ENCODE peak calls at places on chromosomes 13 and 19, in six cellular contexts. One of them, this sample, is unnamed.

GRCh38 chr19:39845621-39846175 is 481 bp downstream of the FBL start:
- DNase-seq in stomach: no peak
- DNase-seq in lung: no peak
- DNase-seq in right cardiac atrium: no peak
- DNase-seq in heart right ventricle: no peak
- DNase-seq in AG04450: no peak
- DNase-seq in this sample: no peak

GRCh38 chr19:45876411-45877197 is 9.3 kb downstream of the IRF2BP1 start:
- DNase-seq in stomach: peak; percentile 82
- DNase-seq in lung: no peak
- DNase-seq in right cardiac atrium: peak; percentile 80
- DNase-seq in heart right ventricle: peak; percentile 55
- DNase-seq in AG04450: no peak
- DNase-seq in this sample: peak; percentile 65

GRCh38 chr13:35695411-35695810 is 218.9 kb upstream of the MAB21L1 start:
- DNase-seq in stomach: no peak
- DNase-seq in lung: no peak
- DNase-seq in right cardiac atrium: no peak
- DNase-seq in heart right ventricle: no peak
- DNase-seq in AG04450: no peak
- DNase-seq in this sample: no peak

GRCh38 chr19:46629546-46630025 is 4.7 kb upstream of the PTGIR start:
- DNase-seq in stomach: peak; percentile 79
- DNase-seq in lung: no peak
- DNase-seq in right cardiac atrium: peak; percentile 85
- DNase-seq in heart right ventricle: no peak
- DNase-seq in AG04450: no peak
- DNase-seq in this sample: peak; percentile 68

GRCh38 chr13:113939905-113940339 is 34.0 kb downstream of the C13orf46 start:
- DNase-seq in stomach: no peak
- DNase-seq in lung: no peak
- DNase-seq in right cardiac atrium: peak; percentile 42
- DNase-seq in heart right ventricle: no peak
- DNase-seq in AG04450: no peak
- DNase-seq in this sample: no peak

GRCh38 chr13:29162638-29163037 is 342.5 kb downstream of the MTUS2 start:
- DNase-seq in stomach: no peak
- DNase-seq in lung: no peak
- DNase-seq in right cardiac atrium: no peak
- DNase-seq in heart right ventricle: no peak
- DNase-seq in AG04450: no peak
- DNase-seq in this sample: no peak

GRCh38 chr13:87536499-87536898 is 134.7 kb upstream of the SLITRK5 start:
- DNase-seq in stomach: no peak
- DNase-seq in lung: no peak
- DNase-seq in right cardiac atrium: no peak
- DNase-seq in heart right ventricle: no peak
- DNase-seq in AG04450: no peak
- DNase-seq in this sample: no peak

GRCh38 chr13:99980201-99981114 is 1.1 kb upstream of the ZIC2 start:
- DNase-seq in stomach: peak; percentile 69
- DNase-seq in lung: no peak
- DNase-seq in right cardiac atrium: no peak
- DNase-seq in heart right ventricle: no peak
- DNase-seq in AG04450: no peak
- DNase-seq in this sample: peak; percentile 73

GRCh38 chr13:33009019-33009418 is 7.2 kb upstream of the KL start:
- DNase-seq in stomach: no peak
- DNase-seq in lung: no peak
- DNase-seq in right cardiac atrium: no peak
- DNase-seq in heart right ventricle: no peak
- DNase-seq in AG04450: no peak
- DNase-seq in this sample: no peak

GRCh38 chr13:67048084-67048792 is 181.9 kb downstream of the PCDH9 start:
- DNase-seq in stomach: no peak
- DNase-seq in lung: no peak
- DNase-seq in right cardiac atrium: no peak
- DNase-seq in heart right ventricle: no peak
- DNase-seq in AG04450: peak; percentile 65
- DNase-seq in this sample: peak; percentile 13

GRCh38 chr13:101941095-101941777 is 460.6 kb downstream of the FGF14 start:
- DNase-seq in stomach: no peak
- DNase-seq in lung: no peak
- DNase-seq in right cardiac atrium: no peak
- DNase-seq in heart right ventricle: no peak
- DNase-seq in AG04450: no peak
- DNase-seq in this sample: no peak

GRCh38 chr13:99572131-99572530 is 70.9 kb downstream of the TM9SF2 start:
- DNase-seq in stomach: no peak
- DNase-seq in lung: no peak
- DNase-seq in right cardiac atrium: no peak
- DNase-seq in heart right ventricle: no peak
- DNase-seq in AG04450: no peak
- DNase-seq in this sample: no peak

GRCh38 chr13:32272021-32272695 is 43.0 kb downstream of the ZAR1L start:
- DNase-seq in stomach: no peak
- DNase-seq in lung: no peak
- DNase-seq in right cardiac atrium: no peak
- DNase-seq in heart right ventricle: no peak
- DNase-seq in AG04450: no peak
- DNase-seq in this sample: no peak

GRCh38 chr13:66528139-66528538 is 702.0 kb downstream of the PCDH9 start:
- DNase-seq in stomach: no peak
- DNase-seq in lung: no peak
- DNase-seq in right cardiac atrium: no peak
- DNase-seq in heart right ventricle: no peak
- DNase-seq in AG04450: no peak
- DNase-seq in this sample: no peak

GRCh38 chr19:32012886-32013635 is 332.3 kb upstream of the ZNF507 start:
- DNase-seq in stomach: no peak
- DNase-seq in lung: no peak
- DNase-seq in right cardiac atrium: no peak
- DNase-seq in heart right ventricle: no peak
- DNase-seq in AG04450: no peak
- DNase-seq in this sample: no peak

GRCh38 chr13:97844151-97844550 is 109.3 kb upstream of the IPO5 start:
- DNase-seq in stomach: no peak
- DNase-seq in lung: no peak
- DNase-seq in right cardiac atrium: no peak
- DNase-seq in heart right ventricle: no peak
- DNase-seq in AG04450: no peak
- DNase-seq in this sample: no peak

GRCh38 chr13:59274958-59275727 is 888.6 kb downstream of the DIAPH3 start:
- DNase-seq in stomach: no peak
- DNase-seq in lung: no peak
- DNase-seq in right cardiac atrium: no peak
- DNase-seq in heart right ventricle: no peak
- DNase-seq in AG04450: no peak
- DNase-seq in this sample: no peak

GRCh38 chr19:8444677-8445487 is at the start of gene HNRNPM:
- DNase-seq in stomach: peak; percentile 100
- DNase-seq in lung: peak; percentile 100
- DNase-seq in right cardiac atrium: peak; percentile 100
- DNase-seq in heart right ventricle: peak; percentile 99
- DNase-seq in AG04450: peak; percentile 89
- DNase-seq in this sample: peak; percentile 99

GRCh38 chr19:32406161-32407003 is 812 bp downstream of the DPY19L3 start:
- DNase-seq in stomach: no peak
- DNase-seq in lung: no peak
- DNase-seq in right cardiac atrium: no peak
- DNase-seq in heart right ventricle: no peak
- DNase-seq in AG04450: no peak
- DNase-seq in this sample: peak; percentile 76

GRCh38 chr13:57553932-57554331 is 77.6 kb upstream of the PCDH17 start:
- DNase-seq in stomach: no peak
- DNase-seq in lung: no peak
- DNase-seq in right cardiac atrium: no peak
- DNase-seq in heart right ventricle: no peak
- DNase-seq in AG04450: no peak
- DNase-seq in this sample: no peak

GRCh38 chr19:3897936-3898335 is 17.5 kb downstream of the ATCAY start:
- DNase-seq in stomach: no peak
- DNase-seq in lung: no peak
- DNase-seq in right cardiac atrium: no peak
- DNase-seq in heart right ventricle: no peak
- DNase-seq in AG04450: no peak
- DNase-seq in this sample: no peak

GRCh38 chr13:23161176-23161825 is 19.5 kb upstream of the SGCG start:
- DNase-seq in stomach: no peak
- DNase-seq in lung: no peak
- DNase-seq in right cardiac atrium: no peak
- DNase-seq in heart right ventricle: no peak
- DNase-seq in AG04450: no peak
- DNase-seq in this sample: no peak

GRCh38 chr19:3387645-3388589 is 21.5 kb downstream of the NFIC start:
- DNase-seq in stomach: peak; percentile 93
- DNase-seq in lung: peak; percentile 81
- DNase-seq in right cardiac atrium: peak; percentile 96
- DNase-seq in heart right ventricle: peak; percentile 79
- DNase-seq in AG04450: no peak
- DNase-seq in this sample: peak; percentile 97

GRCh38 chr19:38321646-38322323 is 2.1 kb downstream of the KCNK6 start:
- DNase-seq in stomach: no peak
- DNase-seq in lung: no peak
- DNase-seq in right cardiac atrium: peak; percentile 82
- DNase-seq in heart right ventricle: peak; percentile 84
- DNase-seq in AG04450: no peak
- DNase-seq in this sample: peak; percentile 39

GRCh38 chr19:57927587-57927986 is 7.6 kb downstream of the ZNF418 start:
- DNase-seq in stomach: no peak
- DNase-seq in lung: no peak
- DNase-seq in right cardiac atrium: no peak
- DNase-seq in heart right ventricle: no peak
- DNase-seq in AG04450: no peak
- DNase-seq in this sample: no peak
- H3K9me3 ChIP-seq in stomach: peaks cover 98% of the 10 kb centered on the region
- H3K9me3 ChIP-seq in lung: no peaks in the 10 kb centered on the region
- H3K9me3 ChIP-seq in right cardiac atrium: peaks cover 12% of the 10 kb centered on the region
- H3K9me3 ChIP-seq in heart right ventricle: peaks cover 3% of the 10 kb centered on the region
- H3K9me3 ChIP-seq in AG04450: peaks cover 86% of the 10 kb centered on the region
- H3K9me3 ChIP-seq in this sample: peaks cover 59% of the 10 kb centered on the region

GRCh38 chr19:1324792-1325567 is 39.3 kb downstream of the EFNA2 start:
- DNase-seq in stomach: peak; percentile 52
- DNase-seq in lung: peak; percentile 41
- DNase-seq in right cardiac atrium: peak; percentile 89
- DNase-seq in heart right ventricle: peak; percentile 57
- DNase-seq in AG04450: peak; percentile 21
- DNase-seq in this sample: peak; percentile 44
- H3K4me3 ChIP-seq in stomach: peak overlapping the region; percentile 33
- H3K4me3 ChIP-seq in lung: no peak overlapping the region
- H3K4me3 ChIP-seq in right cardiac atrium: peak overlapping the region; percentile 37
- H3K4me3 ChIP-seq in heart right ventricle: peak overlapping the region; percentile 53
- H3K4me3 ChIP-seq in AG04450: peak overlapping the region; percentile 50
- H3K4me3 ChIP-seq in this sample: no peak overlapping the region

DNA sequence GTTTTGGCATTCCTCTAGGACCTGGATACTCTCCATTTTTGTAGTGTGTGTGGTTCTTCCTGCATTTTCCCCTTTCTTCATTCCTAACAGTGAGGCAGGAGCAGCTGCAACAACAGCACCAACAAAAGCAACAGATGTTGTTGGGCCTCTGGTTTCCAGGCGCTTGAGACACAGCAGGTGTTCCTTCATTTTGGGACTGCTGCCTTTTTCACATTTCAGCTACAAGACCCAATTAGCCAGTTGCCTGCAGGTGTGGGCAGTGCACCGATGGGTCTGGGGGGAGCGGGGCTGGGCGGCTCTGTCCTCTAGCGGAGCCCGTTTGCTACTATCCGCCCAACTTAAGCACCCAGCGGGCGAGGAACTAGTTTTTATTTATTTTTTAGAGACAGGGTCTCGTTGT is 26.0 kb downstream of the ELF1 start:
- DNase-seq in stomach: no peak
- DNase-seq in lung: no peak
- DNase-seq in right cardiac atrium: no peak
- DNase-seq in heart right ventricle: no peak
- DNase-seq in AG04450: no peak
- DNase-seq in this sample: peak; percentile 71
- H3K27ac ChIP-seq in stomach: peak overlapping the region; percentile 74
- H3K27ac ChIP-seq in lung: no peak overlapping the region
- H3K27ac ChIP-seq in right cardiac atrium: no peak overlapping the region
- H3K27ac ChIP-seq in heart right ventricle: no peak overlapping the region
- H3K27ac ChIP-seq in AG04450: no peak overlapping the region
- H3K27ac ChIP-seq in this sample: peak overlapping the region; percentile 90

GRCh38 chr19:43847884-43848283 is 20.8 kb downstream of the ZNF283 start:
- DNase-seq in stomach: no peak
- DNase-seq in lung: no peak
- DNase-seq in right cardiac atrium: no peak
- DNase-seq in heart right ventricle: no peak
- DNase-seq in AG04450: no peak
- DNase-seq in this sample: no peak

GRCh38 chr19:43847246-43847645 is 20.1 kb downstream of the ZNF283 start:
- DNase-seq in stomach: no peak
- DNase-seq in lung: no peak
- DNase-seq in right cardiac atrium: no peak
- DNase-seq in heart right ventricle: no peak
- DNase-seq in AG04450: no peak
- DNase-seq in this sample: no peak

DNA sequence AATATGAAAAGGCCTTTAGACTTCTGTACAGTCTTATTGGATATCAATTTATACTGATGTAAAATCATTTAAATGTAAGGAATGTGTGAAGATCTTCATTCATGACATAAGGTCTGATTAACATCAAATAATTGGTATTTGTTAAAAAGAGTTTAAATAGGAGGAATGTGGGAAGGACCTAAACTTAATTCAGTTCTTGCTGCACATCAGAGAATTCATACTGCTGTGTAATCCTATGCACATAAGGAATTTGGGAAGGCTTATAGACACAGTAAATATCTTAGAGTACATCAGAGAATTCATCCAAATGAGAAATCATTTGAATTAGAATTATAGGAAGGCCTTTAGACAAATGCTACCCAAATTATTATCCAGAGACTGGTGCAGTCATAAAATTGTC is 21.7 kb downstream of the ZNF283 start:
- DNase-seq in stomach: no peak
- DNase-seq in lung: no peak
- DNase-seq in right cardiac atrium: no peak
- DNase-seq in heart right ventricle: no peak
- DNase-seq in AG04450: no peak
- DNase-seq in this sample: no peak
- H3K9me3 ChIP-seq in stomach: peaks cover 100% of the 10 kb centered on the region
- H3K9me3 ChIP-seq in lung: peaks cover 59% of the 10 kb centered on the region
- H3K9me3 ChIP-seq in right cardiac atrium: peaks cover 13% of the 10 kb centered on the region
- H3K9me3 ChIP-seq in heart right ventricle: peaks cover 13% of the 10 kb centered on the region
- H3K9me3 ChIP-seq in AG04450: peaks cover 28% of the 10 kb centered on the region
- H3K9me3 ChIP-seq in this sample: no peaks in the 10 kb centered on the region